ENCODE peak calls at places on chromosomes 5 and 9, in ten cellular contexts. D is midbrain; O is activated T-helper 9 cell treated with anti-CD3 and anti-CD28 coated beads, Interleukin-2, amount 50 U/mL, for 16 hours; G is amniotic epithelial cell; M is natural killer cell; F is H1; S is fibroblast of lung; I is gastrocnemius medialis; X is mesendoderm; B is GM20000. L is an unnamed sample.

GRCh38 chr5:163564321-163564924 is 59.0 kb downstream of the MAT2B start:
- DNase-seq in D (peak; percentile 75), O (peak; percentile 37), G (peak; percentile 62), M (peak; percentile 33), F (no peak), S (peak; percentile 81), I (peak; percentile 21), X (peak; percentile 52), B (peak; percentile 48), L (peak; percentile 75)

GRCh38 chr9:86413966-86414880 is 60.0 kb upstream of the TUT7 start:
- DNase-seq in D (peak; percentile 55), O (no peak), G (peak; percentile 51), M (no peak), F (no peak), S (peak; percentile 69), I (no peak), X (peak; percentile 30), B (peak; percentile 28), L (no peak)

GRCh38 chr5:157327771-157328170 is 61.8 kb downstream of the CYFIP2 start:
- DNase-seq in D (no peak), O (no peak), G (no peak), M (no peak), F (no peak), S (no peak), I (no peak), X (no peak), B (no peak), L (no peak)

GRCh38 chr5:179955062-179955461 is 47.4 kb upstream of the TBC1D9B start:
- DNase-seq in D (no peak), O (no peak), G (no peak), M (no peak), F (no peak), S (no peak), I (peak; percentile 43), X (no peak), B (no peak), L (no peak)

GRCh38 chr9:132725306-132725705 is 55.0 kb downstream of the GTF3C4 start:
- DNase-seq in D (no peak), O (no peak), G (no peak), M (no peak), F (no peak), S (no peak), I (no peak), X (no peak), B (no peak), L (no peak)

GRCh38 chr5:59569158-59569557 is 324.4 kb downstream of the PDE4D start:
- DNase-seq in D (no peak), O (no peak), G (no peak), M (no peak), F (no peak), S (no peak), I (no peak), X (no peak), B (no peak), L (no peak)

GRCh38 chr5:68534131-68534940 is 318.8 kb downstream of the PIK3R1 start:
- DNase-seq in D (peak; percentile 75), O (no peak), G (no peak), M (no peak), F (no peak), S (no peak), I (no peak), X (no peak), B (no peak), L (no peak)

GRCh38 chr5:143199843-143200242 is 203.6 kb downstream of the NR3C1 start:
- DNase-seq in D (no peak), O (no peak), G (no peak), M (no peak), F (no peak), S (no peak), I (no peak), X (no peak), B (no peak), L (no peak)

GRCh38 chr5:16600397-16600796 is 16.4 kb downstream of the RETREG1 start:
- DNase-seq in D (peak; percentile 85), O (no peak), G (peak; percentile 66), M (no peak), F (no peak), S (peak; percentile 27), I (peak; percentile 23), X (no peak), B (no peak), L (no peak)

GRCh38 chr9:117672397-117672796 is 31.8 kb upstream of the TLR4 start:
- DNase-seq in D (no peak), O (no peak), G (peak; percentile 27), M (no peak), F (no peak), S (no peak), I (no peak), X (peak; percentile 14), B (no peak), L (no peak)

GRCh38 chr9:34139477-34140146 is 13.1 kb upstream of the DCAF12 start:
- DNase-seq in D (peak; percentile 47), O (no peak), G (peak; percentile 96), M (no peak), F (no peak), S (peak; percentile 95), I (peak; percentile 17), X (peak; percentile 26), B (peak; percentile 27), L (no peak)

GRCh38 chr5:157558681-157559080 is 16.9 kb downstream of the ADAM19 start:
- DNase-seq in D (no peak), O (no peak), G (peak; percentile 47), M (no peak), F (no peak), S (no peak), I (no peak), X (peak; percentile 69), B (no peak), L (no peak)

GRCh38 chr9:79220666-79221065 is 351.1 kb upstream of the TLE4 start:
- DNase-seq in D (no peak), O (no peak), G (peak; percentile 55), M (no peak), F (no peak), S (peak; percentile 43), I (no peak), X (no peak), B (no peak), L (no peak)

GRCh38 chr9:136489731-136490130 is 6.9 kb upstream of the SEC16A start:
- DNase-seq in D (no peak), O (no peak), G (no peak), M (no peak), F (no peak), S (no peak), I (no peak), X (no peak), B (no peak), L (no peak)

GRCh38 chr9:136204838-136205706 is at the start of gene LHX3:
- DNase-seq in D (no peak), O (no peak), G (no peak), M (peak; percentile 34), F (no peak), S (no peak), I (no peak), X (no peak), B (peak; percentile 84), L (no peak)

GRCh38 chr9:98083059-98083458 is 26.5 kb downstream of the NANS start:
- DNase-seq in D (no peak), O (no peak), G (no peak), M (no peak), F (no peak), S (peak; percentile 53), I (peak; percentile 20), X (no peak), B (no peak), L (no peak)

GRCh38 chr5:15893866-15894265 is 285.7 kb downstream of the MARCHF11 start:
- DNase-seq in D (no peak), O (no peak), G (no peak), M (no peak), F (no peak), S (no peak), I (no peak), X (no peak), B (no peak), L (no peak)

L was measured in stimulated activated effector memory CD8-positive, alpha-beta T cell treated with anti-CD3 and anti-CD28 coated beads, Interleukin-12 subunit alpha, Interleukin-12 subunit beta, amount 100 ng/mL, for 72 hours.